ENCODE peak calls at places on chromosomes 13 and 19, in ten cellular contexts. One of them, this sample, is unnamed.

GRCh38 chr19:42140125-42140754 is 8.0 kb upstream of the POU2F2 start:
- DNase-seq in fibroblast of lung: peak
- DNase-seq in AG09309: no peak
- DNase-seq in cardiac fibroblast: peak
- DNase-seq in GM13977: no peak
- DNase-seq in heart left ventricle: peak
- DNase-seq in endothelial cell: peak
- DNase-seq in breast epithelium: no peak
- DNase-seq in heart right ventricle: peak
- DNase-seq in adrenal gland: peak
- DNase-seq in this sample: peak

GRCh38 chr13:100523994-100524393 is 64.6 kb downstream of the GGACT start:
- DNase-seq in cardiac fibroblast: no peak
- DNase-seq in heart left ventricle: no peak
- DNase-seq in AG09309: no peak
- DNase-seq in heart right ventricle: no peak
- DNase-seq in breast epithelium: no peak
- DNase-seq in fibroblast of lung: no peak
- DNase-seq in GM13977: no peak
- DNase-seq in adrenal gland: no peak
- DNase-seq in endothelial cell: no peak
- DNase-seq in this sample: peak

GRCh38 chr19:33796164-33797100 is at the start of gene KCTD15:
- DNase-seq in GM13977: no peak
- DNase-seq in cardiac fibroblast: peak
- DNase-seq in AG09309: no peak
- DNase-seq in heart left ventricle: peak
- DNase-seq in breast epithelium: no peak
- DNase-seq in endothelial cell: peak
- DNase-seq in adrenal gland: no peak
- DNase-seq in fibroblast of lung: peak
- DNase-seq in heart right ventricle: no peak
- DNase-seq in this sample: no peak

GRCh38 chr19:28608292-28608691 is 604.7 kb downstream of the UQCRFS1 start:
- DNase-seq in heart right ventricle: no peak
- DNase-seq in endothelial cell: no peak
- DNase-seq in AG09309: no peak
- DNase-seq in heart left ventricle: no peak
- DNase-seq in GM13977: no peak
- DNase-seq in cardiac fibroblast: no peak
- DNase-seq in breast epithelium: no peak
- DNase-seq in fibroblast of lung: no peak
- DNase-seq in adrenal gland: no peak
- DNase-seq in this sample: no peak

GRCh38 chr13:97249797-97250495 is 27.8 kb downstream of the MBNL2 start:
- DNase-seq in endothelial cell: no peak
- DNase-seq in heart right ventricle: no peak
- DNase-seq in heart left ventricle: no peak
- DNase-seq in adrenal gland: no peak
- DNase-seq in AG09309: no peak
- DNase-seq in GM13977: no peak
- DNase-seq in fibroblast of lung: no peak
- DNase-seq in breast epithelium: no peak
- DNase-seq in cardiac fibroblast: no peak
- DNase-seq in this sample: no peak

GRCh38 chr19:34131100-34131499 is 41.2 kb upstream of the LSM14A start:
- DNase-seq in adrenal gland: no peak
- DNase-seq in cardiac fibroblast: no peak
- DNase-seq in fibroblast of lung: no peak
- DNase-seq in AG09309: no peak
- DNase-seq in GM13977: no peak
- DNase-seq in endothelial cell: no peak
- DNase-seq in heart left ventricle: no peak
- DNase-seq in breast epithelium: no peak
- DNase-seq in heart right ventricle: no peak
- DNase-seq in this sample: no peak

GRCh38 chr19:45607071-45608029 is 5.3 kb upstream of the GPR4 start:
- DNase-seq in heart right ventricle: peak
- DNase-seq in heart left ventricle: peak
- DNase-seq in fibroblast of lung: peak
- DNase-seq in GM13977: no peak
- DNase-seq in adrenal gland: peak
- DNase-seq in cardiac fibroblast: peak
- DNase-seq in breast epithelium: peak
- DNase-seq in AG09309: no peak
- DNase-seq in endothelial cell: peak
- DNase-seq in this sample: peak

GRCh38 chr13:104357174-104357573 is 1291.0 kb upstream of the SLC10A2 start:
- DNase-seq in cardiac fibroblast: peak
- DNase-seq in heart right ventricle: no peak
- DNase-seq in heart left ventricle: no peak
- DNase-seq in AG09309: no peak
- DNase-seq in adrenal gland: no peak
- DNase-seq in fibroblast of lung: no peak
- DNase-seq in breast epithelium: no peak
- DNase-seq in endothelial cell: no peak
- DNase-seq in GM13977: no peak
- DNase-seq in this sample: no peak

GRCh38 chr19:39413269-39413902 is 917 bp downstream of the PLEKHG2 start:
- DNase-seq in cardiac fibroblast: peak
- DNase-seq in heart left ventricle: peak
- DNase-seq in endothelial cell: peak
- DNase-seq in breast epithelium: no peak
- DNase-seq in GM13977: peak
- DNase-seq in fibroblast of lung: peak
- DNase-seq in adrenal gland: peak
- DNase-seq in AG09309: no peak
- DNase-seq in heart right ventricle: peak
- DNase-seq in this sample: no peak

GRCh38 chr19:39412867-39413268 is 399 bp downstream of the PLEKHG2 start:
- DNase-seq in breast epithelium: no peak
- DNase-seq in cardiac fibroblast: no peak
- DNase-seq in heart right ventricle: no peak
- DNase-seq in endothelial cell: no peak
- DNase-seq in AG09309: no peak
- DNase-seq in adrenal gland: peak
- DNase-seq in heart left ventricle: no peak
- DNase-seq in GM13977: no peak
- DNase-seq in fibroblast of lung: no peak
- DNase-seq in this sample: no peak

GRCh38 chr19:39411006-39411831 is 1.2 kb upstream of the PLEKHG2 start:
- DNase-seq in adrenal gland: peak
- DNase-seq in fibroblast of lung: peak
- DNase-seq in heart left ventricle: peak
- DNase-seq in heart right ventricle: no peak
- DNase-seq in GM13977: no peak
- DNase-seq in breast epithelium: no peak
- DNase-seq in cardiac fibroblast: peak
- DNase-seq in AG09309: no peak
- DNase-seq in endothelial cell: no peak
- DNase-seq in this sample: no peak

GRCh38 chr19:39411832-39412099 is 703 bp upstream of the PLEKHG2 start:
- DNase-seq in endothelial cell: peak
- DNase-seq in adrenal gland: peak
- DNase-seq in cardiac fibroblast: peak
- DNase-seq in heart left ventricle: peak
- DNase-seq in fibroblast of lung: peak
- DNase-seq in AG09309: peak
- DNase-seq in heart right ventricle: peak
- DNase-seq in breast epithelium: peak
- DNase-seq in GM13977: peak
- DNase-seq in this sample: peak

DNA sequence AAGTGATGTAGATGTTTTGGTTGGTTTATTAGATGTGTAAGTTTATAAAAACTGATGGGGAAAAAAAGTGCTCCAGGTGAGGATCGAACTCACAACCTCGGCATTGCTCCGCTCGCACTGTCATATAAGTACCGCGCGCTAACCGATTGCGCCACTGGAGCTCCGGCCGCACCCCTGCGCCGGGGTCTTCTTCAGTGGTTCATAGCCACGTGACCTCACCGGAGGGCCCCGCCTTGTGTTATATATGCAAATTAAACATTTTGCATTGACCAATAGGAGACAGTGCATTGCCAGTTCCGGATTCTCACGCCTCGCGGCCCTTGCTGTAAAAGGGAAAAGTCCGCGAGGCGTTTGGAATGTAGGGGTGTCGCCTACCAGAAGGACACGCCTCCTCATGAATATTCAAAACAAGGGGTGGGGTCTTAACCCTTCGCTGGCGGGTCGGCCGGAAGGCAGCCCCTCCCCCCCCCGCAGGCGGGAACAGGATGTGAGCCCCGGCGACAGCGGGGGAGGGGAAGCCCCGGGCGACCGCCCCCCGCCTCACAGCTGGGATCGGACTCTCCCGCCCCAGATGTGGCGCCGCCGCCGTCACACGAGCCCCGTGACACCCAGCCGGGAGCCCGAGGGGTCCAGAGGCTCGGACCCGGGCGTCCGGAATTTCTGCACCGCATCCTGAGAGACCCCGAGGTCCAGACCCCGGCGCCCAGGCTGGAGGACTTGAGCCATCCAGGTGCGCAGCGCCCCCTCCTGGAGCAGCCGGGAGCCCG is at the start of gene PLEKHG2:
- DNase-seq in AG09309: peak
- DNase-seq in breast epithelium: peak
- DNase-seq in endothelial cell: peak
- DNase-seq in cardiac fibroblast: peak
- DNase-seq in heart right ventricle: peak
- DNase-seq in adrenal gland: peak
- DNase-seq in heart left ventricle: peak
- DNase-seq in fibroblast of lung: peak
- DNase-seq in GM13977: peak
- DNase-seq in this sample: peak
- TF ChIP-seq CTCF in AG09309: peak
- TF ChIP-seq CTCF in breast epithelium: peak
- TF ChIP-seq CTCF in endothelial cell: peak
- TF ChIP-seq CTCF in cardiac fibroblast: peak
- TF ChIP-seq CTCF in heart right ventricle: peak
- TF ChIP-seq CTCF in adrenal gland: peak
- TF ChIP-seq CTCF in heart left ventricle: peak
- TF ChIP-seq CTCF in fibroblast of lung: peak
- TF ChIP-seq CTCF in GM13977: peak
- TF ChIP-seq CTCF in this sample: peak

DNA sequence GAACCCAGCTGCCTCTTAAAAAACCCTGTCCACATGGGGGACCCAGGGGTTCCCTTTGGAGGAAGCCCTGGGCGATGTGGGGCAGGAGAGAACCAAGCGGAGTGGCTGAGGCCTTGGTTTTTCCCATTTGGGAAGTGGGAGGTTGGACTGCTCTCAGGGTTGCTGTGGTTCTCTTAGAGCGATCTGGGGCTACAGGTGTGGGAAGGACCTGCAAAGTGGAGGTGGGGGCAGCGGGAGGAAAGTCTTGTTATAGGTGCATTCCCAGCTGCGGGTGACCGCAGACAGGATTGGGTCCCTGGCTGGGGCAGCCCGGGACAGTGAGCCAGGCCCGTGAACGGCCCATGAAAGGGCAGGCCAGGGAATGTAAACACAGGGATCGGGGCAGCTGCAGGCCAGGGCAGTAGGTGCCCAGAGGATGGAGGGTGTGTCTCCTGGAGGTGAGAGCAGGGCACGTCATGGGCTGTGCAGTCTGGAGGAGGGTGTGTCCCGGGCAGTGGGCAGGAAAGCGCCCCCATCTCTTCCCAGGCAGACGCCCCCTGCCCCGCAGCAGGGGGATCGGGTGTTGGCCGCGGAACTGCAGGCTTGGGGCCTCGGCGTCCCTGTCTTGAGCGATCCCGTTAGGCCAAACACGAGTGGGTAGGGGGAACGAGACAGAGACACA is 767 bp downstream of the SLC25A23 start:
- DNase-seq in AG09309: no peak
- DNase-seq in endothelial cell: no peak
- DNase-seq in heart left ventricle: no peak
- DNase-seq in breast epithelium: no peak
- DNase-seq in heart right ventricle: no peak
- DNase-seq in adrenal gland: no peak
- DNase-seq in GM13977: no peak
- DNase-seq in cardiac fibroblast: no peak
- DNase-seq in fibroblast of lung: no peak
- DNase-seq in this sample: no peak
- TF ChIP-seq CTCF in AG09309: no peak
- TF ChIP-seq CTCF in endothelial cell: no peak
- TF ChIP-seq CTCF in heart left ventricle: no peak
- TF ChIP-seq CTCF in breast epithelium: no peak
- TF ChIP-seq CTCF in heart right ventricle: no peak
- TF ChIP-seq CTCF in adrenal gland: peak
- TF ChIP-seq CTCF in GM13977: no peak
- TF ChIP-seq CTCF in cardiac fibroblast: no peak
- TF ChIP-seq CTCF in fibroblast of lung: no peak
- TF ChIP-seq CTCF in this sample: no peak

GRCh38 chr19:38046254-38047047 is 139.4 kb downstream of the SIPA1L3 start:
- DNase-seq in heart left ventricle: no peak
- DNase-seq in AG09309: no peak
- DNase-seq in cardiac fibroblast: no peak
- DNase-seq in GM13977: peak
- DNase-seq in breast epithelium: no peak
- DNase-seq in fibroblast of lung: no peak
- DNase-seq in heart right ventricle: no peak
- DNase-seq in endothelial cell: no peak
- DNase-seq in adrenal gland: no peak
- DNase-seq in this sample: no peak

GRCh38 chr19:38045554-38046253 is 138.7 kb downstream of the SIPA1L3 start:
- DNase-seq in endothelial cell: no peak
- DNase-seq in heart right ventricle: no peak
- DNase-seq in fibroblast of lung: no peak
- DNase-seq in heart left ventricle: no peak
- DNase-seq in GM13977: no peak
- DNase-seq in adrenal gland: no peak
- DNase-seq in cardiac fibroblast: no peak
- DNase-seq in breast epithelium: no peak
- DNase-seq in AG09309: no peak
- DNase-seq in this sample: no peak

GRCh38 chr19:38042132-38042531 is 135.1 kb downstream of the SIPA1L3 start:
- DNase-seq in breast epithelium: no peak
- DNase-seq in endothelial cell: no peak
- DNase-seq in GM13977: no peak
- DNase-seq in cardiac fibroblast: no peak
- DNase-seq in heart right ventricle: no peak
- DNase-seq in AG09309: no peak
- DNase-seq in adrenal gland: no peak
- DNase-seq in heart left ventricle: no peak
- DNase-seq in fibroblast of lung: no peak
- DNase-seq in this sample: no peak

GRCh38 chr19:38043649-38044144 is 136.7 kb downstream of the SIPA1L3 start:
- DNase-seq in heart right ventricle: no peak
- DNase-seq in endothelial cell: no peak
- DNase-seq in GM13977: no peak
- DNase-seq in heart left ventricle: no peak
- DNase-seq in breast epithelium: no peak
- DNase-seq in adrenal gland: no peak
- DNase-seq in fibroblast of lung: no peak
- DNase-seq in cardiac fibroblast: no peak
- DNase-seq in AG09309: no peak
- DNase-seq in this sample: no peak

DNA sequence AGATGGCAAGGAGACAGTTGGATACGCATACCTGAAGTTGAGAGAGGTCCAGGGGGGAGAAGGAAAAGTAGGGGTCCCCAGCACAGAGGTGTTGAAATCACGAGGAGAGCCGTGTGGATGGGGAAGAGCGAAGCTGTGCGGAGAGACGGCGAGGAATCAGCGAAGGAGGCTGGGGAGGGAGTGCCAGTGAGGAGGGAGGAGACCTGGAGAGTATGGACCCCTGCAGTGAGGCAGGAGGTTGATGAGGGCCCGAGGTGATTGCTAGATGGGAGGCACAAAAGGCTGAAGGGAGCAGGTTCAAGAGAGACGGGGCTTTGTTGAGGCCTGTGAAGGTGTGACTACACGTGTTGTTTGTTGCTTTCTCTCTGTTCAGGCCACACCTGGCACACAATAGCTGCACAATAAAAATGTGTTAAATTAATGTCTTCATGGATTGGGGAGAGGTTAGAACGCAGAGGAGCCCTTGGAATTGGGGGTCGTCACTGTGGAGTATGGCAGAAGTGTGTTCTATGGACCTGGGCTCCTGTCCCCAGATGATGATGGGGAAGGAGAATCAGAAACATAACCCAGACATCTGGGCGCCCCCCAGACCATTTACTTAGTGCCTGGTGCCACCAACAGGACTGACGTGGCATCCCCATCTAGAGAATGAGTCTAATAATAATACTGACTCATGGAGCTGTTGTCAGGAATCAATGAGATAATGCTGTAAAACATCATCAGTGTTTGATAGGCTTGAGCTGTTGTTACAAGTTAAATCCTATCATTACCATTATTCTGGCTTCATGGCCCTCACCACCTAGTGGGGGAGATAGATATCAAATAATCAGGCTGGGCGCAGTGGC is 137.5 kb downstream of the SIPA1L3 start:
- DNase-seq in cardiac fibroblast: peak
- DNase-seq in breast epithelium: no peak
- DNase-seq in GM13977: no peak
- DNase-seq in heart left ventricle: no peak
- DNase-seq in heart right ventricle: no peak
- DNase-seq in endothelial cell: no peak
- DNase-seq in fibroblast of lung: no peak
- DNase-seq in adrenal gland: no peak
- DNase-seq in AG09309: no peak
- DNase-seq in this sample: no peak
- TF ChIP-seq CTCF in cardiac fibroblast: peak
- TF ChIP-seq CTCF in breast epithelium: no peak
- TF ChIP-seq CTCF in GM13977: peak
- TF ChIP-seq CTCF in heart left ventricle: no peak
- TF ChIP-seq CTCF in heart right ventricle: no peak
- TF ChIP-seq CTCF in endothelial cell: no peak
- TF ChIP-seq CTCF in fibroblast of lung: peak
- TF ChIP-seq CTCF in adrenal gland: no peak
- TF ChIP-seq CTCF in AG09309: peak
- TF ChIP-seq CTCF in this sample: no peak

DNA sequence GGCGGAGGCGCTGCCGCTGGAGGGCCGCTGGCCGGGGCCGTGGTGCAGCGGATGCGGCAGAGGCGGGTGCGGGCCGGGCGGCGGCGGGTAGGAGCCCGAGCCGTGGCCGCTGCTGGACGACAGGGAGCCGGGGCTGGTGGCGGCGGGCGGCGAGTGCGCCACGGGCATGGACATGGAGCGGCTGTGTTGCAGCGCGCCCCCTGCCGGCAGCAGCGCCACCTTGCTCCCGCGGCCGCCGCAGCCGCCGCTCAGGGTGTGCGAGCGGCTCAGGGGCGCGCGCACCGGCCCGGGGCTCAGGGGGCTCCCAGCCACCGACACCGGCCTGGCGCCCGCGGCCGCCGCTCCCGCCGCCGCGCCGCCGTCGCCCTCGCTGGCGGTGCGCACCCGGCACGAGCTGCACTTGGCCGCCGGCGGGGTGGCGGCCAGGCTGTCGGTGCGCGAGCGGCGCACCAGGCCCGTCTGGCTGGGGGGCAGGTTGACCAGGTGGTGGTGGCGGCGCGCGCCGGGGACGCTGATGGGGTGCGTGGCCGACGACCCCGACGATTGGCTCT is 1.7 kb downstream of the IRS2 start:
- DNase-seq in fibroblast of lung: peak
- DNase-seq in adrenal gland: peak
- DNase-seq in heart right ventricle: peak
- DNase-seq in cardiac fibroblast: peak
- DNase-seq in breast epithelium: peak
- DNase-seq in AG09309: no peak
- DNase-seq in GM13977: no peak
- DNase-seq in endothelial cell: peak
- DNase-seq in heart left ventricle: peak
- DNase-seq in this sample: peak
- TF ChIP-seq CTCF in fibroblast of lung: peak
- TF ChIP-seq CTCF in adrenal gland: peak
- TF ChIP-seq CTCF in heart right ventricle: no peak
- TF ChIP-seq CTCF in cardiac fibroblast: peak
- TF ChIP-seq CTCF in breast epithelium: no peak
- TF ChIP-seq CTCF in AG09309: peak
- TF ChIP-seq CTCF in GM13977: peak
- TF ChIP-seq CTCF in endothelial cell: peak
- TF ChIP-seq CTCF in heart left ventricle: peak
- TF ChIP-seq CTCF in this sample: peak